ENCODE peak calls at places on chromosome 21, in nine cellular contexts. L is OCI-LY7, F is MM.1S, Y is neural progenitor cell, A is SK-N-SH, X is HCT116, V is GM23338, U is PC-3, P is hepatocyte. T is an unnamed sample.
A peak's percentile ranks its signal among the peaks of the same experiment; 100 is the strongest.

GRCh38 chr21:43585924-43586411 is 73.3 kb downstream of the HSF2BP start:
- DNase-seq in A (no peak), P (peak; percentile 77), F (no peak), L (no peak), V (peak; percentile 85), U (peak; percentile 100), Y (peak; percentile 79), X (peak; percentile 61), T (peak; percentile 98)

GRCh38 chr21:21730524-21730923 is 732.3 kb downstream of the NCAM2 start:
- DNase-seq in A (no peak), F (no peak), L (no peak), Y (no peak), X (no peak), P (no peak), V (no peak), U (no peak), T (no peak)

GRCh38 chr21:26070822-26071425 is 99.6 kb downstream of the APP start:
- DNase-seq in L (peak; percentile 38), V (peak; percentile 67), P (peak; percentile 30), F (no peak), Y (peak; percentile 13), X (no peak), A (peak; percentile 28), U (peak; percentile 49), T (peak; percentile 66)

GRCh38 chr21:35506352-35506751 is 457.2 kb upstream of the RUNX1 start:
- DNase-seq in L (no peak), P (no peak), V (peak; percentile 68), A (no peak), X (no peak), F (no peak), U (no peak), Y (no peak), T (no peak)

GRCh38 chr21:43727571-43728466 is 8.9 kb downstream of the PDXK start:
- DNase-seq in V (no peak), Y (no peak), P (no peak), F (no peak), L (no peak), X (no peak), A (no peak), U (peak; percentile 56), T (peak; percentile 36)

GRCh38 chr21:27062441-27062840 is 95.6 kb upstream of the ADAMTS5 start:
- DNase-seq in U (no peak), F (no peak), Y (no peak), P (no peak), X (no peak), A (no peak), V (no peak), L (no peak), T (no peak)

GRCh38 chr21:34830386-34831140 is 161.8 kb downstream of the CLIC6 start:
- DNase-seq in X (no peak), L (no peak), F (no peak), U (no peak), Y (no peak), A (no peak), V (no peak), P (no peak), T (no peak)

GRCh38 chr21:27681841-27682240 is 715.0 kb upstream of the ADAMTS5 start:
- DNase-seq in P (no peak), X (no peak), F (no peak), L (no peak), U (peak; percentile 24), V (no peak), A (no peak), Y (no peak), T (peak; percentile 46)

GRCh38 chr21:34548782-34549376 is 36.9 kb upstream of the KCNE1 start:
- DNase-seq in A (no peak), Y (no peak), V (no peak), L (no peak), F (peak; percentile 61), X (no peak), P (no peak), U (no peak), T (no peak)

GRCh38 chr21:21028275-21028814 is 30.1 kb downstream of the NCAM2 start:
- DNase-seq in A (no peak), U (no peak), L (no peak), Y (no peak), V (no peak), F (no peak), P (no peak), X (no peak), T (no peak)

GRCh38 chr21:37687001-37687400 is 229.3 kb downstream of the KCNJ6 start:
- DNase-seq in P (no peak), F (no peak), A (no peak), U (no peak), L (no peak), Y (no peak), V (peak; percentile 27), X (no peak), T (peak; percentile 41)

GRCh38 chr21:26572668-26573381 is at the start of gene CYYR1:
- DNase-seq in V (peak; percentile 84), F (no peak), P (peak; percentile 50), U (no peak), L (no peak), A (peak; percentile 9), Y (peak; percentile 84), X (no peak), T (peak; percentile 23)

GRCh38 chr21:35045539-35046222 is 3.4 kb downstream of the RUNX1 start:
- DNase-seq in F (no peak), Y (no peak), V (no peak), P (no peak), L (no peak), U (no peak), A (no peak), X (no peak), T (no peak)

GRCh38 chr21:17779486-17779885 is 39.7 kb downstream of the C21orf91 start:
- DNase-seq in L (no peak), X (no peak), F (no peak), Y (no peak), V (no peak), P (no peak), U (no peak), A (no peak), T (no peak)

GRCh38 chr21:17780539-17780938 is 38.6 kb downstream of the C21orf91 start:
- DNase-seq in A (no peak), F (peak; percentile 94), X (no peak), L (peak; percentile 23), V (no peak), U (no peak), Y (peak; percentile 13), P (no peak), T (no peak)

GRCh38 chr21:17781524-17781923 is 37.6 kb downstream of the C21orf91 start:
- DNase-seq in L (no peak), X (no peak), Y (no peak), P (no peak), F (no peak), U (no peak), A (no peak), V (no peak), T (no peak)

GRCh38 chr21:17777321-17777720 is 41.8 kb downstream of the C21orf91 start:
- DNase-seq in X (no peak), U (peak; percentile 40), V (no peak), Y (no peak), F (no peak), P (no peak), A (no peak), L (no peak), T (no peak)

DNA sequence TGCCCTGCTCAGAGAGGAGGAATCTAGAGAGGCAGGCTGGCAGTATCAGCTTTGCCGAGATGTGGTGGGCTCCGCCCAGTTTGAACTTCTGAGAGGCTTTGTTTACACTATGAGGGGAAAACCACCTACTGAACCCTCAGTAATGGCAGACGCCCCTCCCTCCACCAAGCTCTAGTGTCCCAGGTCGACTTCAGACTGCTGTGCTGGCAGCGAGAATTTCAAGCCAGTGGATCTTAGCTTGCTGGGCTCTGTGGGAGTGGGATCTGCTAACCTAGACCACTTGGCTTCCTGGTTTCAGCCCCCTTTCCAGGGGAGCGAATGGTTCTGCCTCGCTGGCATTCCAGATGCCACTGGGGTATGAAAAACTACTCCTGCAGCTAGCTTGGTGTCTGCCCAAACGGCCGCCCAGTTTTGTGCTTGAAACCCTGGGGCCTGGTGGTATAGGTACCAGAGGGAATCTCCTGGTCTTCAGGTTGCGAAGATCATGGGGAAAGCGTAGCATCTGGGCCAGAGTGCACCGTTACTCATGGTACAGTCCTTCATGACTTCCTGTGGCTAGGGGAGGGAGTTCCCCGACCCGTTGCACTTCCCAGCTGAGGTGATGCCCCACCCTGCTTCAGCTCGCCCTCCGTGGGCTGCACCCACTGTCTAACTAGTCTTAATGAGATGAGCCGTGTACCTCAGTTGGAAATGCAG is 43.6 kb downstream of the C21orf91 start:
- DNase-seq in U (no peak), V (no peak), Y (no peak), P (no peak), X (no peak), A (no peak), F (no peak), L (peak; percentile 28), T (no peak)
- TF ChIP-seq EZH2phosphoT487 in U (no peak), V (no peak), Y (no peak), P (no peak), X (no peak), A (no peak), F (no peak), L (no peak), T (no peak)

GRCh38 chr21:46229133-46229922 is 754 bp upstream of the LSS start:
- DNase-seq in Y (no peak), F (no peak), L (no peak), P (peak; percentile 75), A (peak; percentile 86), X (no peak), U (peak; percentile 37), V (peak; percentile 30), T (no peak)
- TF ChIP-seq EZH2phosphoT487 in Y (no peak), F (no peak), L (no peak), P (no peak), A (no peak), X (no peak), U (no peak), V (no peak), T (no peak)

DNA sequence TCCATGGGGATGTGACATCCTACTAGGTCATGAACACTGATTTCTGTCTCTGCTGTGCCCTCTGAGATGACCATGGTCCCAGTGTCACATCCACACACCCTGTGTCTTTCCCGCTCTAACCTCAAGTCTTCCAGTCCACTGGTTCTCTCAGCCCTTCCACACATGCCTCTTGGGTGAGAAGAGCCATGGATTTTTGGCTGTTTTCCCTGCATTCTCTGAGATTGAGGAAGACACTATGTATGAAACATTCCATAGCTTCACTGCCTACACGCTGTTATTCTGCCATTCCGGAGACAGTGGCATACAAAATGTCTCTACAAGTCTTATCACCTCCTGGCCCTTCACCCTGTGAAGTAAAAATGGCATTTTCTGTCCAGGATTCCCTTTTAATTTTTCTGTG is 247.3 kb downstream of the BACH1 start:
- DNase-seq in X (no peak), L (no peak), Y (no peak), U (no peak), F (no peak), A (no peak), V (no peak), P (no peak), T (peak; percentile 8)
- TF ChIP-seq EZH2phosphoT487 in X (no peak), L (no peak), Y (no peak), U (no peak), F (no peak), A (no peak), V (no peak), P (no peak), T (no peak)

DNA sequence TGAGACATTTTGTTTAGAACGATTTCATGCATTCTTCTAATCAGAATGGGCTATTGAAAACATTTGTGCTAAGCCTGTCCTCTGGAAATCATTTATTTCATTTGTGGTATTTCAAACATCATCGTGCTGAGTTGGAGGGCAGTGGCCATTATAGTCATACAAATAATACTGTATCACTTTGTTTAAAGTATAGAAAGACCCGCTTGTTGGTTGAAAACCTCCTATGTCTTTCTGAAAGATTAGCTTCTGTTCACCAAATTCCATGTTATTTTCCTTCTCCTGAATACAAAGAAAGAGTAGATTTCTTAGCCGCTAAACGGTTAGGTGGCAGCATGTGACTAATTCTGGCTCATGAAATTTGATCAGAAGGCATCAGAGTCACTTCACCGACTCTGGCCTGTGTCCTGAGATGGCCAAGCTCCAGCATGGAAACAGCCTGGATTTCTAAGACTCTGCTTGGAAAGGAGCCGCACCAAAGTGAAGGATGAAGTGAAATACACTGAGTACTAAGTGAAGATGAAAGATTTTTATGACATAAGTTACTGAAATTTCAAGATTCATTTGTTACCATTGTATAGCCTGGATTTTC is 355.1 kb downstream of the USP25 start:
- DNase-seq in X (no peak), A (no peak), L (no peak), Y (no peak), U (peak; percentile 88), F (no peak), V (no peak), P (no peak), T (peak; percentile 85)
- TF ChIP-seq EZH2phosphoT487 in X (no peak), A (no peak), L (no peak), Y (no peak), U (no peak), F (no peak), V (no peak), P (no peak), T (no peak)

T was measured in GM23248.